ENCODE peak calls at places on chromosomes 16 and 17, in eight cellular contexts. Y is cardiac muscle cell; Z is breast epithelium; L is upper lobe of right lung; F is heart left ventricle; W is OCI-LY7; T is CD4-positive, CD25-positive, alpha-beta regulatory T cell; H is brain microvascular endothelial cell. M is an unnamed sample.

GRCh38 chr16:79100456-79100855 is 500.1 kb downstream of the MAF start:
- DNase-seq in F (no peak), L (no peak), Y (peak; percentile 54), T (no peak), W (no peak), Z (no peak), H (no peak), M (no peak)

GRCh38 chr16:67277294-67277998 is 1.9 kb upstream of the PLEKHG4 start:
- DNase-seq in L (no peak), F (no peak), T (no peak), H (peak; percentile 98), Y (no peak), W (no peak), Z (peak; percentile 81), M (peak; percentile 63)

GRCh38 chr17:3695723-3696411 is at the start of gene P2RX5:
- DNase-seq in F (no peak), T (peak; percentile 77), Z (no peak), L (no peak), H (no peak), W (peak; percentile 87), Y (peak; percentile 61), M (no peak)

GRCh38 chr17:79933863-79934652 is 94.8 kb upstream of the CBX4 start:
- DNase-seq in W (peak; percentile 26), Y (no peak), T (peak; percentile 71), Z (no peak), H (no peak), L (no peak), F (no peak), M (no peak)

GRCh38 chr17:72887917-72888316 is 204.6 kb downstream of the SLC39A11 start:
- DNase-seq in F (no peak), H (no peak), L (no peak), W (no peak), Y (no peak), Z (no peak), T (no peak), M (no peak)

GRCh38 chr17:50578173-50578572 is 17.7 kb downstream of the CACNA1G start:
- DNase-seq in F (no peak), L (no peak), T (no peak), Y (no peak), H (no peak), Z (no peak), W (no peak), M (no peak)

GRCh38 chr17:751269-752001 is 629 bp downstream of the GEMIN4 start:
- DNase-seq in L (peak; percentile 80), Y (peak; percentile 35), W (peak; percentile 79), F (peak; percentile 19), T (peak; percentile 77), H (peak; percentile 19), Z (no peak), M (no peak)

GRCh38 chr17:43324205-43324893 is 74.4 kb upstream of the ARL4D start:
- DNase-seq in F (no peak), H (no peak), W (peak; percentile 59), T (no peak), Z (no peak), Y (no peak), L (no peak), M (no peak)

GRCh38 chr17:419073-419735 is 66.6 kb upstream of the RPH3AL start:
- DNase-seq in H (no peak), F (no peak), Z (no peak), T (peak; percentile 78), W (no peak), L (no peak), Y (no peak), M (no peak)

GRCh38 chr16:54176376-54176901 is 110.1 kb downstream of the IRX3 start:
- DNase-seq in W (no peak), L (no peak), Y (peak; percentile 48), T (no peak), Z (peak; percentile 25), F (no peak), H (no peak), M (no peak)

GRCh38 chr16:11799509-11800384 is 2.7 kb upstream of the ZC3H7A start:
- DNase-seq in H (no peak), F (no peak), L (peak; percentile 43), W (peak; percentile 36), T (peak; percentile 50), Y (no peak), Z (no peak), M (no peak)

GRCh38 chr17:82370471-82371332 is 863 bp upstream of the UTS2R start:
- DNase-seq in H (no peak), W (peak; percentile 87), T (peak; percentile 54), Z (no peak), L (no peak), Y (no peak), F (no peak), M (no peak)

GRCh38 chr16:29662729-29663019 is 373 bp upstream of the SPN start:
- DNase-seq in L (peak; percentile 67), H (no peak), Z (no peak), F (no peak), W (peak; percentile 67), T (peak; percentile 71), Y (no peak), M (no peak)

GRCh38 chr17:4738136-4739121 is 1.2 kb upstream of the ZMYND15 start:
- DNase-seq in Y (no peak), L (no peak), Z (peak; percentile 63), H (no peak), F (no peak), W (no peak), T (peak; percentile 52), M (no peak)

GRCh38 chr16:69942627-69943170 is 8.4 kb upstream of the CLEC18A start:
- DNase-seq in Z (no peak), T (no peak), F (no peak), L (no peak), H (no peak), W (no peak), Y (no peak), M (no peak)

GRCh38 chr16:53433930-53434435 is 288 bp upstream of the RBL2 start:
- DNase-seq in H (peak; percentile 70), F (peak; percentile 89), Z (no peak), L (no peak), W (peak; percentile 85), T (no peak), Y (no peak), M (no peak)

DNA sequence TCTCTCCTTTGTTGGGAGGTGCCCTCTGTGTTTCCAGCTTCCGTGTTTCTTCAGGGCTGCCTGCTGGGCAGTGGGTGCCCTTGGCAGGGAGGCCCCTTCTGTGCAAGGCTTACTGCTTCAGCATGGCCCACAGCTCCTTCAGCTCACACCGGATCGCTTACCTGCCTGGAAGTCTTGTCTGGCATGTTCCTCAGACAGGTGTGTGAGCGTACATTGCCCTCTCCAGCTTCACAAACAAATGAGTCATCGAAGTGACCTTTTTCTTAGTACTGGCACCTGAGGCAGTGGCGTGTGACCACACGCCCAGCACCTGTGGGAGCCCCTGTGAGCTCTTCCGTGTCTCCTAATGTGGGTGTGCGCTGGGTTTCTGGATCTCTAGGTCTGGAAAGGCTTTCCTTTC is 3.5 kb downstream of the RAB40C start:
- DNase-seq in L (no peak), T (no peak), H (no peak), Z (peak; percentile 75), Y (no peak), W (no peak), F (no peak), M (no peak)
- H3K4me3 ChIP-seq in L (no peak overlapping the region), T (no peak overlapping the region), H (no peak overlapping the region), Z (peak overlapping the region; percentile 69), Y (no peak overlapping the region), W (no peak overlapping the region), F (no peak overlapping the region), M (no peak overlapping the region)

DNA sequence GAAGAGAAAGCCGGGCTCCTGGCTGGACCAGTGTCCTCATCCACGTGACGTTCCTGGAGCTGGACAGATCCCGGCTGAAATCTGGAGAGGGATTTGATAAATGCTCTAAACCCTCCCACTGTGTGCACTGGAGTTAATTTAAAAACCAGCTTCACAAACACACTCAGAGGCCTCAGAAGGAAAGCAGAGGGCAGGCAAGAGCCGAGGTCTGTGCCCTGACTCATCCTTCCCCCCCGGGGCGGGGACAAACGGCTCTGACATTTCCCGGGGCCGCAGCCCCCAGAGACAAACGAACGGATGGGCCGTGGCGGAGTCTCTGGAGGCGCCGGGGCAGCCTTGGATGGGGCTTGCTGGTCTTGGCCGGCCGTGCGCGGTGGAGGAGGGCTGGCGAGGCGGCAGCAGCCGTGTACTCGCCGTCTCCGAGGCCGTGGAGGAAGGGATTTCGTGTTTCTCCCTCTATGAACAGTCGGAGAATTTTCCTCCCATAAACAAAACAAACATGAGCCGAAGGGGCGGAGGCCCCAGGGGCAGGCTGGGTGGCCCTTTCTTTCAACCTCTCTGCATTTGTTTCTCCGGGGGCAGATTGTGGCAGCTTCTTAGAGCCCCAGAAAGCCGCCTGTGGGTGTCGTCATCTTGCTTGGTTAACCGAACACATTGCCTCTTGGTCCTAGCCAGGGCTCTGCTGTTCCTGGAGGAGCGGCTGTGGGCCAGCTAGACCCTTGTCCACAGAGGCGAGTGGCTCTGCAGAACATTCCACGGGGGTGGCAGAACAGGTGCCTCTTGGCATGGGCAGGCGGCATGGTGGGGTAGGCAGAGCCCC is 94.3 kb downstream of the NTN1 start:
- DNase-seq in H (peak; percentile 36), F (peak; percentile 64), L (peak; percentile 64), Y (peak; percentile 33), Z (no peak), W (no peak), T (peak; percentile 25), M (peak; percentile 66)
- H3K4me3 ChIP-seq in H (peak overlapping the region; percentile 46), F (peak overlapping the region; percentile 54), L (peak overlapping the region; percentile 42), Y (no peak overlapping the region), Z (peak overlapping the region; percentile 45), W (no peak overlapping the region), T (no peak overlapping the region), M (peak overlapping the region; percentile 68)

DNA sequence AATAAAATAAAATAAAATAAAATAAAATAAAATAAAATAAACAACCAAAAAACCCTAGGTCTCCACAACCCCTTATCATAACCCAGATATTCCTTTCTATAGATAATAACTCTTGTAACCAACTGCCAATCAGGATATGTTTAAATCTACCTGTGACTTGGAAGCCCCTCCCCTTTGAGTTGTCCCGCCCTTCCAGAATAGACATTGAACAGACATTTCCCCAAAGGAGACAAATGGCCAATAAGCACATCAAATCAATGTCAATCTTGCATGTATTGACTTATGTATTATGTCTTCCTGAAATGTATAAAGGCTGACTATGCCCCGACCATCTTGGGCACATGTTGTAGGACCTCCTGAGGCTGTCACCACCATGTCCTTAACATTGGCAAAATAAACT is 1.5 kb upstream of the MAPK7 start:
- DNase-seq in F (no peak), Y (no peak), W (no peak), Z (no peak), T (peak; percentile 44), L (no peak), H (no peak), M (no peak)
- H3K4me3 ChIP-seq in F (peak overlapping the region; percentile 82), Y (peak overlapping the region; percentile 81), W (peak overlapping the region; percentile 84), Z (peak overlapping the region; percentile 91), T (peak overlapping the region; percentile 91), L (peak overlapping the region; percentile 94), H (peak overlapping the region; percentile 67), M (peak overlapping the region; percentile 85)

GRCh38 chr16:59373632-59374031 is 639.5 kb upstream of the GOT2 start:
- DNase-seq in Y (no peak), H (no peak), L (no peak), Z (no peak), T (no peak), F (no peak), W (no peak), M (no peak)

GRCh38 chr16:59368586-59368985 is 634.5 kb upstream of the GOT2 start:
- DNase-seq in F (no peak), Y (no peak), L (no peak), T (no peak), Z (no peak), H (no peak), W (no peak), M (no peak)

GRCh38 chr16:59370717-59371116 is 636.6 kb upstream of the GOT2 start:
- DNase-seq in T (no peak), Y (no peak), F (no peak), H (no peak), Z (no peak), L (no peak), W (no peak), M (no peak)

GRCh38 chr16:59369523-59369922 is 635.4 kb upstream of the GOT2 start:
- DNase-seq in Z (no peak), F (no peak), H (no peak), W (no peak), Y (no peak), L (no peak), T (no peak), M (no peak)
- H3K4me3 ChIP-seq in Z (no peak overlapping the region), F (no peak overlapping the region), H (no peak overlapping the region), W (no peak overlapping the region), Y (no peak overlapping the region), L (no peak overlapping the region), T (no peak overlapping the region), M (no peak overlapping the region)

M was measured in thoracic aorta.